ENCODE peak calls at places on chromosomes 11 and 22, in four cellular contexts. N is neuronal stem cell, P is IMR-90, K is mesenchymal stem cell. Z is an unnamed sample.

GRCh38 chr11:128607819-128608218 is 20.5 kb upstream of the ETS1 start:
- DNase-seq in K (no peak), N (no peak), P (no peak), Z (no peak)

GRCh38 chr22:46136539-46137217 is 13.6 kb upstream of the PPARA start:
- DNase-seq in K (no peak), P (no peak), N (no peak), Z (no peak)

GRCh38 chr11:128455766-128456165 is 131.6 kb downstream of the ETS1 start:
- DNase-seq in N (no peak), K (peak; percentile 78), P (no peak), Z (no peak)

GRCh38 chr22:47092896-47093311 is 330.5 kb downstream of the TBC1D22A start:
- DNase-seq in N (no peak), K (peak; percentile 48), P (peak; percentile 67), Z (no peak)

GRCh38 chr11:2775083-2775625 is 75.4 kb upstream of the KCNQ1OT1 start:
- DNase-seq in P (no peak), K (no peak), N (no peak), Z (no peak)

GRCh38 chr11:1138053-1138452 is 19.7 kb upstream of the MUC5AC start:
- DNase-seq in P (peak; percentile 82), K (no peak), N (no peak), Z (no peak)

GRCh38 chr11:6648505-6648904 is 7.1 kb downstream of the DCHS1 start:
- DNase-seq in K (no peak), N (no peak), P (no peak), Z (no peak)

GRCh38 chr22:32334640-32335365 is 22.9 kb upstream of the RFPL3 start:
- DNase-seq in N (no peak), P (no peak), K (no peak), Z (peak; percentile 25)

GRCh38 chr11:71484248-71485062 is 31.5 kb downstream of the NADSYN1 start:
- DNase-seq in P (no peak), K (no peak), N (no peak), Z (no peak)

GRCh38 chr22:36304429-36304828 is 51.5 kb downstream of the APOL1 start:
- DNase-seq in P (peak; percentile 29), K (peak; percentile 61), N (no peak), Z (no peak)

GRCh38 chr22:36486619-36487384 is 5.4 kb upstream of the TXN2 start:
- DNase-seq in P (peak; percentile 68), N (no peak), K (peak; percentile 80), Z (peak; percentile 73)

GRCh38 chr11:67230406-67230805 is 35.9 kb upstream of the GRK2 start:
- DNase-seq in P (no peak), K (no peak), N (no peak), Z (no peak)

GRCh38 chr11:70506658-70506970 is 108.3 kb downstream of the CTTN start:
- DNase-seq in N (no peak), K (no peak), P (no peak), Z (no peak)

GRCh38 chr22:46090051-46090591 is 60.2 kb upstream of the PPARA start:
- DNase-seq in P (no peak), N (no peak), K (no peak), Z (no peak)

GRCh38 chr11:128472128-128473110 is 114.9 kb downstream of the ETS1 start:
- DNase-seq in N (no peak), K (peak; percentile 63), P (peak; percentile 79), Z (no peak)

GRCh38 chr11:78216571-78217287 is 28.0 kb downstream of the USP35 start:
- DNase-seq in K (no peak), N (no peak), P (no peak), Z (no peak)

GRCh38 chr11:6175440-6175839 is 5.3 kb upstream of the OR52B2 start:
- DNase-seq in N (no peak), P (no peak), K (no peak), Z (no peak)

GRCh38 chr11:61881397-61881796 is 9.9 kb downstream of the FADS3 start:
- DNase-seq in N (no peak), P (no peak), K (no peak), Z (peak; percentile 73)

GRCh38 chr11:133649059-133649458 is 116.8 kb upstream of the OPCML start:
- DNase-seq in K (no peak), N (no peak), P (no peak), Z (no peak)

GRCh38 chr11:76709756-76710155 is 39.2 kb upstream of the LRRC32 start:
- DNase-seq in N (no peak), P (no peak), K (no peak), Z (no peak)

GRCh38 chr22:19471572-19471971 is 7.4 kb downstream of the UFD1 start:
- DNase-seq in P (no peak), N (no peak), K (no peak), Z (no peak)

GRCh38 chr11:34565417-34566208 is 52.0 kb upstream of the ELF5 start:
- DNase-seq in K (no peak), P (no peak), N (no peak), Z (peak; percentile 57)

GRCh38 chr11:11430431-11430830 is 77.4 kb upstream of the CSNK2A3 start:
- DNase-seq in K (no peak), N (no peak), P (no peak), Z (no peak)

GRCh38 chr22:48320048-48320655 is 1507.5 kb downstream of the BRD1 start:
- DNase-seq in N (no peak), P (no peak), K (no peak), Z (no peak)

GRCh38 chr22:42344391-42344861 is 74.0 kb upstream of the TCF20 start:
- DNase-seq in K (no peak), N (no peak), P (no peak), Z (peak; percentile 76)

GRCh38 chr11:64268687-64269379 is 15.6 kb downstream of the BAD start:
- DNase-seq in N (no peak), K (peak; percentile 67), P (peak; percentile 48), Z (peak; percentile 80)

GRCh38 chr11:79167510-79168188 is 273.2 kb downstream of the TENM4 start:
- DNase-seq in P (peak; percentile 37), N (no peak), K (no peak), Z (no peak)

GRCh38 chr11:29093416-29093815 is 923.4 kb downstream of the KCNA4 start:
- DNase-seq in P (peak; percentile 63), K (peak; percentile 13), N (no peak), Z (no peak)

GRCh38 chr11:9473408-9473807 is 12.6 kb downstream of the ZNF143 start:
- DNase-seq in N (no peak), K (no peak), P (no peak), Z (no peak)

GRCh38 chr11:44947114-44947513 is 3.6 kb downstream of the TP53I11 start:
- DNase-seq in K (no peak), P (no peak), N (no peak), Z (no peak)

GRCh38 chr11:113375402-113375801 is 12.2 kb upstream of the ANKK1 start:
- DNase-seq in N (no peak), K (no peak), P (no peak), Z (no peak)

GRCh38 chr11:131201674-131202073 is 168.7 kb upstream of the NTM start:
- DNase-seq in K (no peak), N (no peak), P (no peak), Z (no peak)

GRCh38 chr11:131203041-131203440 is 167.4 kb upstream of the NTM start:
- DNase-seq in K (no peak), N (no peak), P (no peak), Z (no peak)

GRCh38 chr11:131206671-131207070 is 163.7 kb upstream of the NTM start:
- DNase-seq in K (no peak), N (no peak), P (no peak), Z (no peak)

DNA sequence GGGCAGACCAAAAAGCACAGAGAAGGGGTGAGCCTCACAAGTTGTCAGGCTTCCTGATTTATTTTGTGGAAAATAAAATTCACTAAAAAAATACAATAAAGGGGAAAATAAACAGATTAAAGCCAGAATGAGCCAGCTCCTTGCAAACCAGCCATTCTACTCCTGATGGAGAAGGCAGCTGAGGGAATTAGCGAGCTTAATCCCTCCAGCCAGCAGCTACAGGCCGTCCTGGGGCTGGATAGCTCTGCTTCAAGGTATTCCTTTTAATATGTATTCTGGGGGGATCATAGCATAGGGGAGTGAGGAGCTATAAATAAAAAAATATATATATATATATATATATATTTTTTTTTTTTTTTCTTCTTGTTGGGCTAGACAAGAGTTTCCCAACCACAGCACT is 165.4 kb upstream of the NTM start:
- DNase-seq in P (no peak), K (no peak), N (no peak), Z (no peak)
- H2BK15ac ChIP-seq in P (no peak overlapping the region), K (no peak overlapping the region), N (no peak overlapping the region), Z (no peak overlapping the region)

GRCh38 chr22:23913661-23914353 is 19.6 kb downstream of the MIF start:
- DNase-seq in K (peak; percentile 99), P (peak; percentile 98), N (peak; percentile 96), Z (peak; percentile 100)
- H3K14ac ChIP-seq in K (no peak overlapping the region), P (peak overlapping the region; percentile 100), N (no peak overlapping the region), Z (peak overlapping the region; percentile 55)

GRCh38 chr11:65414776-65415498 is 7.7 kb upstream of the NEAT1 start:
- DNase-seq in N (no peak), P (peak; percentile 39), K (peak; percentile 57), Z (peak; percentile 25)
- H3K4me1 ChIP-seq in N (peaks cover 37% of the 10 kb centered on the region), P (peaks cover 33% of the 10 kb centered on the region), K (peaks cover 42% of the 10 kb centered on the region), Z (no peaks in the 10 kb centered on the region)

GRCh38 chr22:34847072-34847471 is 218.9 kb upstream of the ISX start:
- DNase-seq in N (no peak), P (no peak), K (no peak), Z (no peak)

GRCh38 chr22:34841321-34841901 is 224.5 kb upstream of the ISX start:
- DNase-seq in P (no peak), K (no peak), N (peak; percentile 57), Z (peak; percentile 56)

GRCh38 chr22:34841911-34842310 is 224.0 kb upstream of the ISX start:
- DNase-seq in N (no peak), P (no peak), K (no peak), Z (no peak)

GRCh38 chr22:34845391-34845790 is 220.6 kb upstream of the ISX start:
- DNase-seq in P (no peak), N (no peak), K (no peak), Z (no peak)

DNA sequence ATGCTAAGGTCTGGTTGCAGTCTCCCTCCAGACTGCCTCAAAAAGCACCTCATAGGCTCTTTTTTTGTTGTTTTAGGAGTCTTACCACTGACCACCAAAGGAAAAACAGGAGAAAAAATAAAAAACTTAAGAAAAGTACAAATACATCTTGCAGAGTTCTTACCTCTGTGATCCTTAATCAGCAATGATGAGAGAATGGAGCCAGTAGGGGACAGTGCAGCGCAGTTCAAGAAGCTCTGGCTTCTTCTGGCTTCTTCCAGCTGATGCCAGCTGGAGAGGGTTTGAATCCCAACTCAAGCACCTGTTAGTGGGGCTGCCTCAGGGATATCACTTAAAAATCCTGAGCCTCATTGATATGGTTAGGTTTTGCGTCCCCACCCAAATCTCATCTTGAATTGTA is 223.3 kb upstream of the ISX start:
- DNase-seq in N (no peak), P (no peak), K (no peak), Z (no peak)
- H2BK15ac ChIP-seq in N (no peak overlapping the region), P (no peak overlapping the region), K (no peak overlapping the region), Z (no peak overlapping the region)

GRCh38 chr11:120057595-120058581 is 80.0 kb downstream of the TRIM29 start:
- DNase-seq in P (no peak), K (peak; percentile 38), N (no peak), Z (peak; percentile 89)
- H3K14ac ChIP-seq in P (no peak overlapping the region), K (no peak overlapping the region), N (no peak overlapping the region), Z (peak overlapping the region; percentile 69)

DNA sequence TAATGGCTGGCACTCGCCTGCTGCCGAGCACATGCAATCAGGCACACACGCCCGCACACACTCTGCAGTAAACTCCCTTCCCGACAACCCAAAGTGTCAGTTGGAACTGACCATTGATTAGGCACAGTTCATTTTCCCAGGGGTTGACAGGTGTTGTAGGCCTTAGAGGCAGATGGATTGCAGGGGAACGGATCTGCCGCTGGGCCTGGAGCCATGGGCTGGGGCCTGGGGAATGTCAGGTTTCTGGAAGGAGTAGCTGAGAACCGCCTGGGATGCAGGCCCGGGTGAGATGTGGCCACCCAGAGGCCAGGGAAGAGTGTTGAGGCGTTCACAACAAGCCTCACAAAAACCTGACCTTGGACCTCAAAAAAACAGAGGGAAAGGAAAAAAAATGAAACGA is 313.6 kb downstream of the BUD13 start:
- DNase-seq in P (no peak), K (no peak), N (no peak), Z (no peak)
- H3K4me1 ChIP-seq in P (no peaks in the 10 kb centered on the region), K (no peaks in the 10 kb centered on the region), N (peaks cover 4% of the 10 kb centered on the region), Z (peaks cover 2% of the 10 kb centered on the region)

Z was measured in H9.